ENCODE peak calls at places on chromosomes 11 and 22, in five cellular contexts. Z is K562, E is HEK293T, U is SK-N-SH, H is HepG2. X is an unnamed sample.

GRCh38 chr11:45961841-45962240 is 39.4 kb downstream of the LARGE2 start:
- DNase-seq in U (no peak), E (no peak), Z (no peak), H (no peak), X (no peak)

GRCh38 chr22:19143967-19144400 is 467 bp downstream of the ESS2 start:
- DNase-seq in E (no peak), H (no peak), Z (peak), U (no peak), X (no peak)

GRCh38 chr11:27472398-27473016 is at the start of gene LGR4:
- DNase-seq in Z (peak), H (peak), U (peak), E (peak), X (no peak)

GRCh38 chr11:54930930-54931329 is 224.3 kb downstream of the OR4A5 start:
- DNase-seq in Z (no peak), H (no peak), E (no peak), U (no peak), X (no peak)

GRCh38 chr11:64263947-64264317 is 12.6 kb downstream of the PLCB3 start:
- DNase-seq in H (no peak), U (no peak), E (no peak), Z (no peak), X (no peak)

GRCh38 chr22:37639070-37639760 is at the start of gene SH3BP1:
- DNase-seq in Z (peak), U (peak), E (peak), H (peak), X (no peak)

GRCh38 chr11:3995949-3996554 is 98.5 kb upstream of the RRM1 start:
- DNase-seq in E (no peak), U (no peak), H (no peak), Z (peak), X (no peak)

GRCh38 chr11:75615709-75616108 is 53.1 kb downstream of the MAP6 start:
- DNase-seq in H (no peak), E (no peak), U (peak), Z (no peak), X (no peak)

GRCh38 chr11:87859583-87859982 is 315.7 kb downstream of the RAB38 start:
- DNase-seq in E (no peak), Z (no peak), H (no peak), U (no peak), X (no peak)

GRCh38 chr11:34827239-34827638 is 88.9 kb downstream of the APIP start:
- DNase-seq in E (no peak), H (no peak), U (no peak), Z (no peak), X (no peak)

GRCh38 chr11:111301004-111301839 is 2.9 kb downstream of the POU2AF3 start:
- DNase-seq in U (no peak), E (no peak), H (no peak), Z (no peak), X (no peak)

GRCh38 chr22:46454910-46455269 is 82.5 kb downstream of the CELSR1 start:
- DNase-seq in Z (no peak), U (no peak), H (no peak), E (no peak), X (no peak)

GRCh38 chr11:16925495-16926065 is 88.6 kb downstream of the PLEKHA7 start:
- DNase-seq in U (peak), Z (no peak), H (peak), E (peak), X (no peak)

GRCh38 chr22:36910461-36910860 is 3.0 kb upstream of the CSF2RB start:
- DNase-seq in E (no peak), U (no peak), Z (no peak), H (no peak), X (no peak)

GRCh38 chr22:17842386-17842785 is 68.1 kb upstream of the BID start:
- DNase-seq in E (no peak), U (no peak), Z (no peak), H (no peak), X (no peak)

GRCh38 chr11:109794501-109794900 is 298.7 kb upstream of the ZC3H12C start:
- DNase-seq in U (no peak), H (no peak), E (no peak), Z (no peak), X (no peak)

GRCh38 chr11:69253028-69253427 is 40.9 kb upstream of the MYEOV start:
- DNase-seq in E (no peak), Z (no peak), H (no peak), U (no peak), X (no peak)

GRCh38 chr22:20979940-20980453 is 2.1 kb upstream of the LZTR1 start:
- DNase-seq in H (peak), E (no peak), U (no peak), Z (no peak), X (no peak)

GRCh38 chr22:37368058-37368457 is 59.2 kb downstream of the ELFN2 start:
- DNase-seq in H (no peak), E (no peak), U (no peak), Z (no peak), X (no peak)

GRCh38 chr11:83766932-83767331 is 480.8 kb upstream of the CCDC90B start:
- DNase-seq in H (no peak), E (no peak), Z (no peak), U (no peak), X (no peak)

GRCh38 chr22:33897621-33897910 is 22.7 kb downstream of the LARGE1 start:
- DNase-seq in E (peak), U (no peak), Z (no peak), H (no peak), X (no peak)

GRCh38 chr22:46842606-46843005 is 80.2 kb downstream of the TBC1D22A start:
- DNase-seq in U (no peak), H (no peak), E (no peak), Z (no peak), X (no peak)

GRCh38 chr11:121236115-121237001 is 56.2 kb upstream of the SC5D start:
- DNase-seq in H (no peak), U (no peak), Z (no peak), E (peak), X (peak)

GRCh38 chr11:10164621-10165020 is 129.4 kb downstream of the SBF2 start:
- DNase-seq in Z (no peak), U (no peak), E (no peak), H (no peak), X (no peak)

GRCh38 chr11:81644239-81644840 is 1089.3 kb downstream of the FAM181B start:
- DNase-seq in E (peak), H (peak), Z (peak), U (peak), X (no peak)

GRCh38 chr11:15307600-15307999 is 192.9 kb downstream of the INSC start:
- DNase-seq in E (no peak), U (no peak), Z (no peak), H (no peak), X (no peak)

GRCh38 chr11:9875862-9876261 is 212.0 kb downstream of the SWAP70 start:
- DNase-seq in Z (no peak), U (no peak), H (no peak), E (no peak), X (no peak)

GRCh38 chr11:125952973-125953372 is 7.1 kb downstream of the VSIG10L2 start:
- DNase-seq in E (no peak), Z (no peak), H (no peak), U (peak), X (no peak)

GRCh38 chr11:114040706-114041211 is 18.8 kb upstream of the ZBTB16 start:
- DNase-seq in U (no peak), E (peak), H (peak), Z (no peak), X (no peak)

GRCh38 chr11:25317221-25317620 is 820.4 kb downstream of the LUZP2 start:
- DNase-seq in Z (no peak), U (no peak), E (no peak), H (no peak), X (no peak)

DNA sequence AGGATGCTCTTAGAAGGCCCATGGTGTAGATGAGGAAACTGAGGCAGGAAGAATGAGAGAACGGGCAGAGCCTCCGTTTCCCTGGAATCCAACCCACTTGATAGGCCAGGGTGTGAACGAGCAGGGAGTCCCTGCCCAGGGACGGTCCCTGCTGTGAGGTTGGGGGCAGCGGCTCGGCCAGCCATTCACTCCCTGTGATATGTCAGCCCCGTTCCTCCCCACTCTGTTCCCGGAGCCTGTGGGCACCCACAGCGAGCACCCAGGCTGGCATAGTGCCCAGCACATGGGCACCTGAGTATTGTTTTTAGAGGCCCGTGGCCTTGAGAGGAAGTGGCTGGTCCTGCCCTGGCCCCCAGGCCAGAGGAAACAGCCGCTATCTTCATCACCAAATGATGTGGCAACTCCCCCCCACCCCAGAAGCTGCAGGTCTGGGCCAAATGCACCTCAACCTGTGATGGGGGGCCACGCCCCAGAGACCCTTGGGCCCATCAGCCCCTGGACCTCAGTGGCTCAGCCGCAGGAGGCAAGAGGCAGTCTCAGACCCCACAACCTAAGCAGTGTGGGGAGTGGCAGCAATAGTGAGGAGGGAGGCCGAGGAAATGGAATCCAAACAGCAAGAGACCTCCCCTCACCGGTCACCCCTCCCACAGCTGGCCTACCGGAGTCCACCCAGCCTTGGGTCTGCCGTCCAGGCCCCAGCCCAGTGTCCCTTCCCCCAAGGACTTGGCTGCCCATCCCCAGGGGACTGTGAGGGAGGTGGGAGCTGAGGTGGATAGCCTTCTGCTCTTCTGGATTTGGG is 2.1 kb downstream of the ALDH3B1 start:
- DNase-seq in Z (no peak), U (no peak), E (no peak), H (no peak), X (no peak)
- TF ChIP-seq FOXM1 in Z (no peak), U (no peak), E (no peak), H (no peak), X (no peak)

GRCh38 chr11:11316651-11317050 is 36.4 kb downstream of the CSNK2A3 start:
- DNase-seq in Z (no peak), U (no peak), E (no peak), H (no peak), X (no peak)
- TF ChIP-seq FOXM1 in Z (no peak), U (no peak), E (no peak), H (no peak), X (no peak)

GRCh38 chr11:67352546-67353316 is 615 bp downstream of the POLD4 start:
- DNase-seq in H (peak), U (no peak), Z (peak), E (no peak), X (no peak)

GRCh38 chr11:67353317-67354313 is at the start of gene POLD4:
- DNase-seq in Z (peak), H (peak), E (peak), U (peak), X (peak)

GRCh38 chr11:67349457-67349856 is 3.9 kb downstream of the POLD4 start:
- DNase-seq in U (no peak), H (no peak), Z (no peak), E (peak), X (no peak)

GRCh38 chr11:67349927-67350465 is 3.4 kb downstream of the POLD4 start:
- DNase-seq in E (no peak), Z (no peak), H (no peak), U (no peak), X (no peak)

GRCh38 chr11:67351275-67352005 is 1.9 kb downstream of the POLD4 start:
- DNase-seq in U (peak), E (peak), H (no peak), Z (peak), X (no peak)
- TF ChIP-seq FOXM1 in U (no peak), E (no peak), H (no peak), Z (no peak), X (no peak)

GRCh38 chr11:59283825-59284772 is 71.4 kb upstream of the MPEG1 start:
- DNase-seq in H (peak), E (peak), U (no peak), Z (peak), X (peak)
- TF ChIP-seq FOXM1 in H (no peak), E (no peak), U (no peak), Z (no peak), X (peak)

DNA sequence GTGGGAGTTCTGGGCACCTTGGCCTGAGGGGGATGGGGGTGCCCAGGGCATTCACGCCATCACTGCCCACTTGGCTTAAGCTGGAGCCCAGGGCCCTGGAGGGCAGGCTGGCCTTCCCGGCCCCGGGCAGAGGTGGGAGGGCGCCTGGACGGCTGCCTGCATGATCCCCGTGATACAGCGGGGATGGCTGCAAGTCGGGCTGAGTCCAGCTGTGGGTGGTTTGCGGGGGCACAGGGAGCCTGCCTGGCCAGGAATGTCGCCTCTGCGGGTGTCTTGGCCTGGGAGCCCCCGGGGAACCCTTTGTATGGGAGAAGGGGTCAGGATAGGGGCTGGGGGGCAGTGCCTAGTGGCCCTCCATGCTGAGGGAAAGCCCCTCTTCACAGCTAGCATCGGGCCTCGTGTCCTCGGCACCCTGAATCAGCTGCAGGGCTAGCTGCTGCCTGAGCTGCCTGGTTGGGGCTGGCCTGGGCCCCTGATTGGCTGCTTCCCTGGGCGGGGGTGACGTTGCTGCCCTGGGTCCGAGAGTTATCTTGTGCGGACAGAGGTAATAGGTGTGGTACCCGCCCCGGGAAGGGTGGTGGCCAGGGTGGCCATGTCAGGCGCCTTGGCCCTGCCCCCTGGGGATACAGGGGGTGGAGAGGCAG is 8.2 kb downstream of the BRSK2 start:
- DNase-seq in U (no peak), H (no peak), E (no peak), Z (no peak), X (no peak)
- TF ChIP-seq FOXM1 in U (no peak), H (no peak), E (no peak), Z (no peak), X (no peak)

DNA sequence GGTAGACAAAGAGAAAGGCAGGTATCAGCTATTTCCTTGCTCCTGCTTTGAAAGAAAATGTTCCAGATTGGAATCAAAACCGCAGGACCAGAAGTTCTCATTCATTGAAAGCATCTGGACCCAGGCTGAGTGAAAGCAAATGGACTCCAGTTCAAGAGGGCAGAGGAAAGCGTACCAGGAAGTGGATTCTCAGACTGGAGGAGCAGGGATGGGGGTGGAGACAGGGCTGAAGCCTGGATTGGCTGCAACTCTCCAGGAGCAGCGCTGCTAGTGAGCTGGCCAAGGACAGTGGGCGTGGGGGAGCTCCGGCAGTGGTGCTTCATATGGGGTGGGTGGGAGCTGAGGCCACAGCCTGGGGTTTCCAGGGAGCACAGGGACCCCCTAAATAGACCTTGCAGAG is 103.5 kb upstream of the NECTIN1 start:
- DNase-seq in E (no peak), H (peak), U (peak), Z (no peak), X (no peak)
- TF ChIP-seq FOXM1 in E (no peak), H (no peak), U (no peak), Z (no peak), X (no peak)

GRCh38 chr11:12831471-12832202 is 157.4 kb downstream of the TEAD1 start:
- DNase-seq in U (no peak), Z (no peak), E (no peak), H (no peak), X (no peak)
- TF ChIP-seq FOXM1 in U (no peak), Z (no peak), E (no peak), H (no peak), X (no peak)

GRCh38 chr11:70271635-70271953 is 1.1 kb downstream of the PPFIA1 start:
- DNase-seq in E (no peak), U (no peak), H (no peak), Z (no peak), X (no peak)
- TF ChIP-seq FOXM1 in E (no peak), U (no peak), H (no peak), Z (no peak), X (no peak)

GRCh38 chr11:130062030-130062429 is 7.7 kb upstream of the APLP2 start:
- DNase-seq in E (no peak), Z (no peak), U (no peak), H (no peak), X (no peak)
- TF ChIP-seq FOXM1 in E (no peak), Z (no peak), U (no peak), H (no peak), X (no peak)

DNA sequence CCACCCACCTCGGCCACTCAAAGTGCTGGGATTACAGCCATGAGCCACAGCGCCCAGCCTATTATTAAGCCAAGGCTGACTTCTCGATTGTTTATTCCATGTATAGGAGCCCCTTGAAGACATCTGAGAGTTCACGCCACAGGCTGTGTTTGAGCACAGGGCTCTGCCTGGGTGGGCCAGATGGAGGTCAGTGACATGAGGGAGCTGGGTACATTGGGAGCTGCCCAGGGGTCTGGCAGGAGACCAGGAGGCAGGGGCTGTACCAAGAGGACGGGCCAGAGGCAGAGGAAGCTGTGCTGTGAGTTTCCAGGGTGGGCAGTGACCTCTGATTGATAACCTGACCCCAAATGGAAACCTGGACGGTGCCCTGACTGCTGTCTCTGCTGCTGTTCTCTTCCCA is 5.4 kb downstream of the LMF2 start:
- DNase-seq in H (no peak), E (no peak), Z (no peak), U (no peak), X (no peak)
- TF ChIP-seq FOXM1 in H (no peak), E (no peak), Z (no peak), U (no peak), X (no peak)

X was measured in GM12878.